ENCODE peak calls at places on chromosomes 13 and 19, in four cellular contexts. M is cardiac septum; V is DMS153; K is CD8-positive, alpha-beta T cell. Z is an unnamed sample.

GRCh38 chr13:29676535-29676934 is 81.0 kb upstream of the SLC7A1 start:
- DNase-seq in M (no peak), V (no peak), K (no peak), Z (no peak)

GRCh38 chr19:14632286-14632685 is 42.4 kb downstream of the ADGRE3 start:
- DNase-seq in M (no peak), V (no peak), K (no peak), Z (peak; percentile 62)

GRCh38 chr13:45658586-45659235 is 43.2 kb upstream of the ERICH6B start:
- DNase-seq in M (no peak), V (no peak), K (no peak), Z (no peak)

GRCh38 chr13:114045113-114045735 is 71.3 kb upstream of the C13orf46 start:
- DNase-seq in M (no peak), V (no peak), K (no peak), Z (no peak)

GRCh38 chr13:93226623-93227279 is at the start of gene GPC6:
- DNase-seq in M (no peak), V (peak; percentile 80), K (no peak), Z (no peak)

GRCh38 chr19:44570984-44571684 is 41.7 kb upstream of the CEACAM20 start:
- DNase-seq in M (no peak), V (no peak), K (peak; percentile 45), Z (peak; percentile 62)

GRCh38 chr19:20247016-20247683 is 80.1 kb downstream of the ZNF486 start:
- DNase-seq in M (no peak), V (no peak), K (peak; percentile 25), Z (peak; percentile 26)

GRCh38 chr13:36712785-36713184 is 39.0 kb downstream of the SERTM1 start:
- DNase-seq in M (no peak), V (no peak), K (no peak), Z (no peak)

GRCh38 chr13:32075150-32075851 is 43.7 kb downstream of the FRY start:
- DNase-seq in M (no peak), V (peak; percentile 35), K (no peak), Z (no peak)